ENCODE peak calls at places on chromosomes 13 and 19, in nine cellular contexts. L, K, Y, M, E, R, S, D and A are unnamed samples.

GRCh38 chr19:5253403-5254110 is 87.1 kb downstream of the PTPRS start:
- DNase-seq in L (no peak), K (no peak), Y (peak; percentile 9), M (no peak), E (no peak), R (no peak), S (no peak), D (no peak), A (peak; percentile 98)

GRCh38 chr19:18603958-18604819 is 2.4 kb downstream of the CRLF1 start:
- DNase-seq in L (no peak), K (no peak), Y (no peak), M (no peak), E (no peak), R (no peak), S (no peak), D (no peak), A (peak; percentile 87)

GRCh38 chr19:51811344-51811743 is 16.4 kb downstream of the FPR3 start:
- DNase-seq in L (no peak), K (no peak), Y (no peak), M (no peak), E (no peak), R (no peak), S (no peak), D (no peak), A (no peak)

GRCh38 chr13:94186470-94186869 is 293.0 kb downstream of the DCT start:
- DNase-seq in L (no peak), K (no peak), Y (no peak), M (no peak), E (no peak), R (no peak), S (no peak), D (no peak), A (no peak)

GRCh38 chr13:32264407-32264806 is 50.8 kb downstream of the ZAR1L start:
- DNase-seq in L (no peak), K (peak; percentile 91), Y (peak; percentile 54), M (no peak), E (no peak), R (no peak), S (no peak), D (no peak), A (no peak)

GRCh38 chr13:32476021-32476731 is 48.2 kb upstream of the N4BP2L1 start:
- DNase-seq in L (no peak), K (no peak), Y (no peak), M (no peak), E (no peak), R (no peak), S (no peak), D (no peak), A (no peak)

GRCh38 chr19:3163230-3163886 is 15.2 kb upstream of the S1PR4 start:
- DNase-seq in L (peak; percentile 68), K (peak; percentile 54), Y (peak; percentile 31), M (peak; percentile 71), E (peak; percentile 82), R (peak; percentile 85), S (peak; percentile 58), D (peak; percentile 63), A (peak; percentile 94)

GRCh38 chr19:4687396-4687795 is 17.3 kb upstream of the MYDGF start:
- DNase-seq in L (no peak), K (no peak), Y (no peak), M (no peak), E (no peak), R (no peak), S (no peak), D (no peak), A (peak; percentile 75)

GRCh38 chr13:71828564-71828963 is 38.4 kb downstream of the DACH1 start:
- DNase-seq in L (peak; percentile 42), K (no peak), Y (no peak), M (no peak), E (no peak), R (no peak), S (no peak), D (no peak), A (no peak)

GRCh38 chr19:8459520-8460260 is 14.9 kb downstream of the HNRNPM start:
- DNase-seq in L (no peak), K (no peak), Y (peak; percentile 77), M (no peak), E (no peak), R (no peak), S (no peak), D (no peak), A (no peak)

GRCh38 chr13:74299688-74300087 is 165.5 kb upstream of the KLF12 start:
- DNase-seq in L (no peak), K (no peak), Y (no peak), M (no peak), E (no peak), R (no peak), S (no peak), D (no peak), A (no peak)

GRCh38 chr19:12800873-12801465 is 631 bp downstream of the PRDX2 start:
- DNase-seq in L (no peak), K (no peak), Y (no peak), M (no peak), E (no peak), R (no peak), S (peak; percentile 52), D (no peak), A (no peak)

GRCh38 chr19:50501568-50502475 is 9.2 kb downstream of the JOSD2 start:
- DNase-seq in L (no peak), K (peak; percentile 79), Y (no peak), M (no peak), E (no peak), R (no peak), S (no peak), D (no peak), A (no peak)

GRCh38 chr19:54523403-54523802 is 20.8 kb downstream of the LAIR2 start:
- DNase-seq in L (no peak), K (no peak), Y (peak; percentile 3), M (no peak), E (no peak), R (no peak), S (no peak), D (no peak), A (no peak)

GRCh38 chr13:93079294-93079693 is 147.3 kb upstream of the GPC6 start:
- DNase-seq in L (no peak), K (no peak), Y (peak; percentile 40), M (no peak), E (no peak), R (no peak), S (no peak), D (no peak), A (no peak)

GRCh38 chr13:106691251-106691650 is 123.3 kb upstream of the ARGLU1 start:
- DNase-seq in L (no peak), K (no peak), Y (no peak), M (no peak), E (no peak), R (no peak), S (no peak), D (no peak), A (no peak)

GRCh38 chr13:106689906-106690305 is 122.0 kb upstream of the ARGLU1 start:
- DNase-seq in L (no peak), K (no peak), Y (no peak), M (no peak), E (no peak), R (no peak), S (no peak), D (no peak), A (no peak)

GRCh38 chr13:106688940-106689339 is 121.0 kb upstream of the ARGLU1 start:
- DNase-seq in L (no peak), K (no peak), Y (no peak), M (no peak), E (no peak), R (no peak), S (no peak), D (no peak), A (no peak)

GRCh38 chr13:106690779-106691178 is 122.8 kb upstream of the ARGLU1 start:
- DNase-seq in L (no peak), K (no peak), Y (no peak), M (no peak), E (no peak), R (no peak), S (no peak), D (no peak), A (no peak)

DNA sequence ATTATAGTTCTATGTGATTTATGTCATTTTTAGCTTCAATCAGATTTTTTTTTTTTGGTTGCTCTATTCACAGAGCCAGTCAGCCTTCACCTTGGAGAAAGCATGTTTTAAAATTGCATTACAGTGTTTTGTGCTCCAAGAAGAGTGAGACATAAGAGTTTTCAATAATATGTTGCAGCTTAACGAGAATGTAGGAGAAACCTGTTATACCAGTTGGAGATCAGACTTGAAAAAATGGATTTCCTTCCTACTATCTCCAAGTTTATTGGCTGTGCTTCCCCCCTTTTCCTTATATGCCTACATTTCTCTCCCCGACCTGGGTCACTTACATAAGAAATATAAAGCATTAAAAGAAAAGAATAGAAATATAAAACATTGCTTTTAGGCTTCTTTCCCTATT is 123.9 kb upstream of the ARGLU1 start:
- DNase-seq in L (no peak), K (no peak), Y (no peak), M (no peak), E (no peak), R (no peak), S (no peak), D (no peak), A (no peak)
- H3K27ac ChIP-seq in L (no peak overlapping the region), K (no peak overlapping the region), Y (no peak overlapping the region), M (no peak overlapping the region), E (no peak overlapping the region), R (no peak overlapping the region), S (no peak overlapping the region), D (no peak overlapping the region), A (no peak overlapping the region)

GRCh38 chr13:60312851-60313505 is 84.0 kb upstream of the TDRD3 start:
- DNase-seq in L (no peak), K (no peak), Y (peak; percentile 7), M (no peak), E (no peak), R (no peak), S (no peak), D (no peak), A (no peak)

GRCh38 chr13:60318186-60318585 is 78.8 kb upstream of the TDRD3 start:
- DNase-seq in L (no peak), K (no peak), Y (no peak), M (no peak), E (no peak), R (no peak), S (no peak), D (no peak), A (no peak)
- H3K4me3 ChIP-seq in L (no peak overlapping the region), K (no peak overlapping the region), Y (no peak overlapping the region), M (no peak overlapping the region), E (no peak overlapping the region), R (no peak overlapping the region), S (no peak overlapping the region), D (no peak overlapping the region), A (no peak overlapping the region)

DNA sequence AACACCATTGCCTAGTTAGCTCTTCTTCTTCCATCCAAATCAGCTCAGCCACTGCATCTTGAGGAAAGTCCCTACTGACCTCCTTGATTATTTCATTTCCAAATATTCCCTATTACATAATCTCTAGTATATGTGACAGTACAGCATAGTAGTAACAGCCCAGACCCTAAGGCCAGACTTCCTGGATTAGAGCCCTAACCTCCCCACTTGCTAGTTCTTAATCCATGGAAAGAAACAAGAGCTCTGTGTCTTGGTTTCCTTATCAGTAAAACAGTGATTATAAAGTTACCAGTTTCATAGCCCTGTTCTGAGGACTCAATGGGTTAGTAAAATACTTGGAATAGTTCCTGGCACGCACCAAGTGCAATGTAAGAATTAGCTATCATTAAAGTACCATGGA is 153.0 kb downstream of the RAP2A start:
- DNase-seq in L (no peak), K (no peak), Y (no peak), M (no peak), E (no peak), R (no peak), S (no peak), D (no peak), A (no peak)
- H3K27ac ChIP-seq in L (no peak overlapping the region), K (no peak overlapping the region), Y (no peak overlapping the region), M (no peak overlapping the region), E (no peak overlapping the region), R (no peak overlapping the region), S (no peak overlapping the region), D (no peak overlapping the region), A (no peak overlapping the region)

GRCh38 chr19:57106646-57107235 is 13.0 kb upstream of the USP29 start:
- DNase-seq in L (no peak), K (no peak), Y (no peak), M (no peak), E (no peak), R (no peak), S (no peak), D (no peak), A (no peak)
- H3K4me3 ChIP-seq in L (no peak overlapping the region), K (no peak overlapping the region), Y (no peak overlapping the region), M (no peak overlapping the region), E (no peak overlapping the region), R (no peak overlapping the region), S (no peak overlapping the region), D (no peak overlapping the region), A (no peak overlapping the region)